ENCODE peak calls at places on chromosomes 2 and 18, in five cellular contexts. B, W, L, O and A are unnamed samples.

GRCh38 chr2:203722411-203722810 is 16.0 kb downstream of the CD28 start:
- DNase-seq in B (no peak), L (no peak), W (no peak), O (no peak), A (no peak)

GRCh38 chr2:20475567-20475952 is 28.7 kb downstream of the RHOB start:
- DNase-seq in O (peak; percentile 22), L (no peak), B (no peak), W (no peak), A (no peak)

GRCh38 chr2:241489733-241490443 is 18.5 kb downstream of the STK25 start:
- DNase-seq in O (no peak), L (no peak), W (no peak), B (no peak), A (no peak)

GRCh38 chr2:58708565-58708964 is 467.4 kb upstream of the FANCL start:
- DNase-seq in B (no peak), O (no peak), L (no peak), W (no peak), A (no peak)

GRCh38 chr2:127582863-127583861 is 47.7 kb downstream of the MYO7B start:
- DNase-seq in W (no peak), B (peak; percentile 49), L (no peak), O (no peak), A (no peak)

GRCh38 chr2:70043252-70043875 is 43.9 kb upstream of the PCBP1 start:
- DNase-seq in B (no peak), W (no peak), O (no peak), L (no peak), A (no peak)

GRCh38 chr2:215105607-215106354 is 32.6 kb downstream of the ABCA12 start:
- DNase-seq in W (no peak), L (peak; percentile 28), O (peak; percentile 65), B (no peak), A (no peak)

GRCh38 chr2:85175369-85176299 is 42.4 kb downstream of the TCF7L1 start:
- DNase-seq in L (peak; percentile 47), W (peak; percentile 66), O (no peak), B (no peak), A (no peak)

GRCh38 chr18:30987479-30988241 is 54.9 kb downstream of the DSC3 start:
- DNase-seq in W (no peak), B (no peak), O (peak; percentile 90), L (peak; percentile 80), A (no peak)

GRCh38 chr2:118371500-118371899 is 283.2 kb downstream of the INSIG2 start:
- DNase-seq in B (no peak), W (peak; percentile 42), O (no peak), L (no peak), A (no peak)

GRCh38 chr2:80420530-80421208 is 116.1 kb upstream of the LRRTM1 start:
- DNase-seq in O (no peak), B (no peak), W (no peak), L (no peak), A (no peak)

GRCh38 chr2:111184725-111185495 is 64.2 kb downstream of the BCL2L11 start:
- DNase-seq in W (no peak), O (no peak), B (no peak), L (no peak), A (no peak)

GRCh38 chr2:226423498-226423960 is 376.1 kb downstream of the IRS1 start:
- DNase-seq in O (no peak), B (no peak), W (no peak), L (peak; percentile 16), A (no peak)

GRCh38 chr2:9914384-9915065 is 37.0 kb upstream of the GRHL1 start:
- DNase-seq in W (no peak), B (no peak), L (no peak), O (peak; percentile 83), A (no peak)

GRCh38 chr2:48471048-48471474 is 58.9 kb upstream of the STON1 start:
- DNase-seq in W (peak; percentile 69), O (peak; percentile 65), L (no peak), B (no peak), A (no peak)

GRCh38 chr18:41761329-41762028 is 193.6 kb upstream of the PIK3C3 start:
- DNase-seq in W (no peak), B (no peak), L (no peak), O (peak; percentile 89), A (no peak)

GRCh38 chr2:102850888-102851287 is 89.1 kb downstream of the TMEM182 start:
- DNase-seq in L (no peak), B (no peak), O (no peak), W (no peak), A (no peak)

GRCh38 chr18:9380571-9381390 is 46.2 kb downstream of the TWSG1 start:
- DNase-seq in B (no peak), O (no peak), W (no peak), L (no peak), A (no peak)

GRCh38 chr18:3525870-3526420 is 76.0 kb downstream of the TGIF1 start:
- DNase-seq in B (no peak), O (no peak), W (no peak), L (no peak), A (no peak)

DNA sequence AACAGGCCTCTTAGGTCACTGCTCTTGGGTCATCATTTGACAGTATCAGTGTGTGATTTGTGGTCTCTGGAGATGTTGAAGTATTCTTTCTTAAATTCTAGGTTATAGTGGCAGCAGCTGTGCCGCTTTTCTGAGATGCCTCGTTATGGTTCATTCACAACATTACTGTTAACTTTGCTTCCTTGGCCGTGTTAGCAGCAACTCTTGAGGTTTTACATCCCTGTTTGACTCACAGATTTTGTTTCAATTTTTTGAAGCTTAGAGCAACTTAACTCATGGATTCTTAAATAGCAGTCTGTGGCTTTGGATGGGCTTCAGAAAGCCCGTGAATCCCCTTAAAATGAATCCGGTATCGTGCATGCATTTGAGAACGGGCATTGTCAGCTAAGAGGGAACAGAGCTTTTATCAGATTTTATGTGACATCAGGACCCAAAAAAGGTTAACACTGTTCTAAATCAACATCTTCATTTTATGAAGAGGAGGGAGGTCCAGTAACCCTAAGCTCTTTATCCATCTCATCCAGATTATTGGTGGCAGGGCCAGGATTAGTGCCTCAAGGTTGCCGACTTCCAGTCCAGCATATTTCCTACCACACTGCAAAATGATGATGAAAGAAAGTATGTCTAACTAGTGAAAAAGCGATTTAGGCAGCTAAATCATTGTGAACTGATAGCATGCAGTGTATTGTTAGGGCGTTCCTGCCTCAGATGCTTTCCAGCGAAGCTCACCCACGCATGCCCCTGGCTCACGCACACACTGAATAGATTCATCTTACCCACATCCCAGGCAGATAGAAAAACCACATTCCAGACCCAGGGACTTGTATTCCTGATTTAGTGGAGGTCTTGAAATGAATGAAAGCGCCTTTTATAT is 5.1 kb downstream of the TRIB2 start:
- DNase-seq in W (no peak), O (no peak), B (no peak), L (no peak), A (no peak)
- H3K4me3 ChIP-seq in W (no peak overlapping the region), O (peak overlapping the region; percentile 96), B (peak overlapping the region; percentile 83), L (no peak overlapping the region), A (peak overlapping the region; percentile 80)

DNA sequence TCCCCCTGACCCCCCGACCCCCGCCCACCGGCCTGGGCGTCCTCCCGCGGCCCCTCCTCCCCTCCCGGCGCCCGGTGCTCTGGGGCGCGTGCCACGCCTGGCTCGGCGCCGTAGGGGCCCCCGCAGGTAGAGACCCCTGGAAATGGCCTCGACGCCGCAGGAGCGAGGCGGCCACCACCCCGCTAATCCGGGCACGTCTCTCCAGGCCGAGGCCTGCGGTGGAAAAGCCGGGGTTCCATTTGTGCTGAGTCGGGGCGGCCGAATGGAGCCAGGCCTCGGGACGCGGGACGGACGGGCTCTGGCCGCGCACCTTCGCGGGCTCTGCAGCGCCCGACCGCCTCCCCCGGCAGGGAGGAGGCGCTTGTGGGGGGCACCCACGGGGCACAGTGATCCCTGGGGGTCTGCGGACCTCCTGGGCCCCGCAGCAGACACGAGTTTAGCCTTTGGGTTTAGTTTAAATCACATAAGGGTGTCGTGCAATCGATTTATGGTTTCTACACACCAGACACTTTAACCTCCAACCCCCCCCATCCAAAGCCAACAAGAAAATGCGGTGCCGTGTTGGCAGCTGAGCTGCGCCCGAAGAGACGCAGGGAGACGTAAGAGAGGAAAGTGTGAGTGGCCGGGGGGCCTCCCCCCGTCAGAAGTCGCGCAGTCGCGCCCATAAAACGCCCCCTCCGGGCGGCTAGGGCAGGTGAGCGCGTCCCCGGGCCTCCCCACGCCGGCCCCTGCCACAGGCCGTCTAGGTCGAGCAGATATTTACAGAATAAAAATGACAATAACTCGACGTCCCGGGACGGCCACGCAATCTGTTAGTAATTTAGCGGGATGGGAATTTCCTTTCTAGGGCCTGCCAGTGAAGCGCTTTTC is 1.1 kb upstream of the NFATC1 start:
- DNase-seq in O (no peak), B (peak; percentile 82), W (no peak), L (no peak), A (no peak)
- H3K4me3 ChIP-seq in O (peak overlapping the region; percentile 57), B (peak overlapping the region; percentile 43), W (no peak overlapping the region), L (peak overlapping the region; percentile 32), A (peak overlapping the region; percentile 77)

GRCh38 chr2:109202486-109202885 is 73.5 kb downstream of the SH3RF3 start:
- DNase-seq in L (no peak), O (no peak), W (no peak), B (peak; percentile 30), A (no peak)

GRCh38 chr2:109197491-109198480 is 68.8 kb downstream of the SH3RF3 start:
- DNase-seq in O (no peak), B (peak; percentile 53), L (no peak), W (no peak), A (no peak)

GRCh38 chr2:109201465-109202420 is 72.7 kb downstream of the SH3RF3 start:
- DNase-seq in O (no peak), L (no peak), B (peak; percentile 52), W (no peak), A (no peak)

GRCh38 chr2:109200616-109201464 is 71.8 kb downstream of the SH3RF3 start:
- DNase-seq in L (no peak), O (no peak), B (peak; percentile 44), W (no peak), A (peak; percentile 58)

GRCh38 chr2:109199790-109200189 is 70.8 kb downstream of the SH3RF3 start:
- DNase-seq in W (no peak), L (no peak), O (no peak), B (peak; percentile 54), A (no peak)
- H3K4me3 ChIP-seq in W (no peak overlapping the region), L (no peak overlapping the region), O (no peak overlapping the region), B (no peak overlapping the region), A (no peak overlapping the region)

DNA sequence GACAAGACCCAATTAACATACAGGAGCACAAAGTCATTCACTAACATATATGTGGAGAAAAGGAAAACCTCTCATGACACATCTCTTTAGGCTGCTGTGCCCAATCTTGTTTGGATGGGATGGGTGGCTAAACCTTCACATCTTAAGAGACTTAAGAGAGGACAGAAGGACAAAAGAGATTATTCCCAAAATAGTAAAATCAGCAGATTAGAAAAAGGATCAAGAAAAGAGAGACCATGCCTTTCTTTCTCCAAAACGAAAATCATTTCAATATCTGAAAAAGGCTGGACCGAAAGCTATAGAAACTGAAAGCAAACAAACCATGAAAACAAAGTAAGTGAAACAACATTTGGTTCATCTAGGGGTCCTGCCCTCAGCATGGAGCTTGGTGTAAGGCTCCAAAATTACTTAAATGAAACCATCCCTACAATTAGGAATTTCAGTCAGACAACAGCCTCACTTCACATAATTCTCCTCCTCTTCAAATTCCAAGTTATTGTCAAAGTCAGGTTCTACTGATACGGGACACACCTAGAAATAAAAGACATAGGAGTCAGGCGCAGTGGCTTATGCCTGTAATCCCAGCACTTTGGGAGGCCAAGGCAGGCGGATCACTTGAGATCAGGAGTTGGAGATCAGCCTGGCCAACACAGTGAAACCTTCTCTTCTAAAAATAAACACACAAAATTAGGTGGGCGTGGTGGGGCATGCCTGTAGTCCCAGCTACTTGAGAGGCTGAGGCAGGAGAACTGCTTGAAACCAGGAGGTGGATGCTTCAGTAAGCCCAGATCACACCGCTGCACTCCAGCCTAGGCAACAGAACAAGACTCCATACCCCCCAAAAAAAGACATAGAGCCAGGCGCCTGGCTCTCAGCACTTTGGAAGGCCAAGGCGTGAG is 5.2 kb downstream of the STARD7 start:
- DNase-seq in O (peak; percentile 24), B (no peak), W (no peak), L (no peak), A (no peak)
- H3K4me3 ChIP-seq in O (no peak overlapping the region), B (no peak overlapping the region), W (no peak overlapping the region), L (no peak overlapping the region), A (no peak overlapping the region)

GRCh38 chr2:119678021-119678656 is 862 bp upstream of the TMEM177 start:
- DNase-seq in O (no peak), W (peak; percentile 70), L (no peak), B (no peak), A (peak; percentile 53)
- H3K4me3 ChIP-seq in O (no peak overlapping the region), W (peak overlapping the region; percentile 92), L (no peak overlapping the region), B (no peak overlapping the region), A (no peak overlapping the region)